ENCODE peak calls at places on chromosomes 13 and 19, in five cellular contexts. L is mesendoderm, B is IMR-90, G is bronchial epithelial cell, M is fibroblast of the aortic adventitia. V is an unnamed sample.
A peak's percentile ranks its signal among the peaks of the same experiment; 100 is the strongest.

GRCh38 chr19:10514211-10515145 is 2.8 kb downstream of the S1PR5 start:
- DNase-seq in B (no peak), G (no peak), L (no peak), M (no peak), V (no peak)

GRCh38 chr13:114311387-114311786 is 2.9 kb upstream of the CHAMP1 start:
- DNase-seq in B (no peak), M (no peak), L (no peak), G (no peak), V (no peak)

GRCh38 chr13:112140366-112140765 is 73.4 kb downstream of the SOX1 start:
- DNase-seq in B (no peak), L (no peak), M (no peak), G (no peak), V (no peak)

GRCh38 chr19:10286803-10287737 is at the start of gene ICAM4:
- DNase-seq in L (peak; percentile 68), G (peak; percentile 21), B (peak; percentile 29), M (peak; percentile 44), V (no peak)

GRCh38 chr13:97401421-97401820 is 32.5 kb upstream of the RAP2A start:
- DNase-seq in B (no peak), M (no peak), L (no peak), G (no peak), V (no peak)

GRCh38 chr13:52738719-52739467 is 727 bp downstream of the CNMD start:
- DNase-seq in B (no peak), L (peak; percentile 62), G (no peak), M (no peak), V (no peak)

GRCh38 chr19:52094526-52094925 is 1.0 kb downstream of the ZNF841 start:
- DNase-seq in L (no peak), M (no peak), G (no peak), B (no peak), V (no peak)

GRCh38 chr13:24267801-24268200 is 41.6 kb upstream of the C1QTNF9 start:
- DNase-seq in B (no peak), M (no peak), L (no peak), G (no peak), V (no peak)

GRCh38 chr13:19852766-19853165 is 10.7 kb downstream of the ZMYM5 start:
- DNase-seq in L (no peak), B (no peak), M (no peak), G (no peak), V (no peak)

GRCh38 chr13:25394661-25395060 is 22.9 kb downstream of the ATP8A2 start:
- DNase-seq in B (no peak), G (no peak), M (no peak), L (no peak), V (no peak)

GRCh38 chr19:38252385-38252784 is 3.8 kb downstream of the PPP1R14A start:
- DNase-seq in M (no peak), L (no peak), G (no peak), B (no peak), V (no peak)

GRCh38 chr19:38251564-38252051 is 4.6 kb downstream of the PPP1R14A start:
- DNase-seq in B (no peak), G (peak; percentile 80), L (peak; percentile 57), M (no peak), V (no peak)

GRCh38 chr19:38253788-38254187 is 2.4 kb downstream of the PPP1R14A start:
- DNase-seq in G (no peak), B (no peak), M (no peak), L (no peak), V (no peak)

GRCh38 chr19:38250821-38251563 is 5.2 kb downstream of the PPP1R14A start:
- DNase-seq in G (no peak), M (no peak), B (no peak), L (no peak), V (no peak)

GRCh38 chr19:38252935-38253691 is 3.1 kb downstream of the PPP1R14A start:
- DNase-seq in L (no peak), M (no peak), B (no peak), G (no peak), V (no peak)
- H3K4me3 ChIP-seq in L (no peak overlapping the region), M (no peak overlapping the region), B (no peak overlapping the region), G (no peak overlapping the region), V (no peak overlapping the region)

GRCh38 chr19:35558400-35559280 is 4.8 kb downstream of the ATP4A start:
- DNase-seq in G (no peak), B (no peak), L (no peak), M (no peak), V (no peak)
- H3K4me3 ChIP-seq in G (no peak overlapping the region), B (no peak overlapping the region), L (no peak overlapping the region), M (peak overlapping the region; percentile 54), V (no peak overlapping the region)

GRCh38 chr19:12997225-12997966 is 2.1 kb downstream of the NFIX start:
- DNase-seq in M (no peak), G (no peak), B (no peak), L (no peak), V (no peak)
- H3K4me3 ChIP-seq in M (peak overlapping the region; percentile 93), G (no peak overlapping the region), B (peak overlapping the region; percentile 93), L (no peak overlapping the region), V (peak overlapping the region; percentile 70)

DNA sequence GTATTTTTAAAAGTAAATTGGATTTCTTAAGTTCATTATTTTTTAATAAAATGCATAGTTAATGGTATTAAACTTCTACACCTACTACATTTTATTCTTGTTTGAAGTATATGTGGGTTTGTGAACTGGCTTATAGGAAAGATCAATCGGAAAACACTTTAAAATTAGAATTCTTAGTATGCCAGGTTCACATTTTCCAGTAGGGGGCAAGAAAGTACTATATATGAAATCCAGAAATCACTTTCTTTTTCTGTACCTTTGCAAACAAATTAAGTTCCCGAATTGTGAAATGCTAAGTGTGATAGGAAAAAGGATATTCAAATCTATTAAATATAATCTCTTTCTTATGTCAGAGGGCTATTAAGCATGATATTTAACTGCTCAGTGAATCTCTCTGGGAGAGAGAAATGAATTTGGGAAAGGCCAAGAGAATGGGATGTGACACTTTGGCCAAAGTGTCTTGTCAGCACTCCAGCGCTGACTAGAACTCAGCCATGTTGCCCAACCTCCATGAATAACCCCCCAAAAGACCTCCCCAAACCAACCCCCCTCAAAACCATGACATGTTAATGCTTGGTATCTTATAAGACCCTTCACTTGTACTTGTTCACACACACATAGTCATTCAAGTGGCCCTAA is 122.6 kb upstream of the SLC10A2 start:
- DNase-seq in L (peak; percentile 21), M (peak; percentile 46), G (peak; percentile 46), B (no peak), V (peak; percentile 23)
- H3K4me3 ChIP-seq in L (no peak overlapping the region), M (no peak overlapping the region), G (no peak overlapping the region), B (no peak overlapping the region), V (no peak overlapping the region)

GRCh38 chr19:48897181-48897580 is 1.4 kb downstream of the TULP2 start:
- DNase-seq in L (no peak), G (no peak), M (no peak), B (no peak), V (no peak)

GRCh38 chr19:48890551-48890950 is 8.0 kb downstream of the TULP2 start:
- DNase-seq in M (no peak), B (no peak), G (no peak), L (no peak), V (no peak)

GRCh38 chr19:48899781-48900476 is at the start of gene NUCB1:
- DNase-seq in M (peak; percentile 99), L (peak; percentile 99), B (peak; percentile 97), G (peak; percentile 94), V (peak; percentile 98)

GRCh38 chr19:48896191-48896720 is 2.3 kb downstream of the TULP2 start:
- DNase-seq in B (no peak), M (no peak), G (no peak), L (peak; percentile 75), V (peak; percentile 43)

DNA sequence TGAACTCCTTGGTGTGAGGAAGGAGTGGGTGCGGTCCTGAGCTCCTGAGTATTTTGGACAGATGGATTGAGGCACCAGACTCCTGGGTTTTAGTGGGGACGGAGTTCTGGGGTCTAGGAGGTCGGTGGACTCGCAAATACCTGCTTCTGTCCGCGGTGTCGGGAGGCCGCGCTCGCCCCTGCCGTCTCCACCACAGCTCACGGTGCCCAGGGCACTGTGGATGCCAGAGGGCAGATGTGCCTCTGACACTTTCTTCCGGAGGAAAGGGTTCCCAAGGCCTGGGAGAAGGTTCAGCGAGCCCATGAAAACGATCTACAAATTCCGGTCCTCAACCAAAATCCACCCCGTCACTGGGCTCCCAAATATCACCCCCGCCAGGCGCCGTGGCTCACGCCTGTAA is 3.3 kb downstream of the TULP2 start:
- DNase-seq in B (no peak), M (no peak), L (no peak), G (no peak), V (no peak)
- H3K4me3 ChIP-seq in B (no peak overlapping the region), M (no peak overlapping the region), L (no peak overlapping the region), G (no peak overlapping the region), V (no peak overlapping the region)